ENCODE peak calls at places on chromosomes 1 and 21, in ten cellular contexts. Q, C, R, P, I, V, F, L, D and Y are unnamed samples. For H3K9me3, the result is how much of the 10 kb centered on the place peaks cover.

GRCh38 chr1:98817830-98818229 is 156.3 kb downstream of the SNX7 start:
- DNase-seq in Q (no peak), C (no peak), R (no peak), P (no peak), I (no peak), V (no peak), F (no peak), L (no peak), D (no peak), Y (no peak)

GRCh38 chr1:32112800-32113375 is 5.0 kb downstream of the KPNA6 start:
- DNase-seq in Q (no peak), C (no peak), R (no peak), P (no peak), I (no peak), V (no peak), F (no peak), L (no peak), D (no peak), Y (no peak)

GRCh38 chr1:18069903-18070302 is 37.7 kb upstream of the IGSF21 start:
- DNase-seq in Q (no peak), C (no peak), R (no peak), P (no peak), I (no peak), V (no peak), F (no peak), L (no peak), D (no peak), Y (no peak)

GRCh38 chr1:6465461-6466005 is 440 bp downstream of the TNFRSF25 start:
- DNase-seq in Q (no peak), C (no peak), R (no peak), P (no peak), I (no peak), V (no peak), F (no peak), L (no peak), D (no peak), Y (peak)

GRCh38 chr1:160675641-160676410 is 29.0 kb upstream of the SLAMF1 start:
- DNase-seq in Q (peak), C (peak), R (peak), P (peak), I (peak), V (no peak), F (peak), L (peak), D (peak), Y (peak)

GRCh38 chr1:91045284-91045683 is 23.4 kb upstream of the ZNF644 start:
- DNase-seq in Q (no peak), C (no peak), R (no peak), P (no peak), I (no peak), V (no peak), F (no peak), L (no peak), D (no peak), Y (no peak)

GRCh38 chr21:40754466-40754865 is 92.5 kb downstream of the DSCAM start:
- DNase-seq in Q (no peak), C (no peak), R (no peak), P (no peak), I (no peak), V (no peak), F (no peak), L (no peak), D (no peak), Y (no peak)

GRCh38 chr1:243946946-243947345 is 96.9 kb upstream of the AKT3 start:
- DNase-seq in Q (no peak), C (peak), R (no peak), P (no peak), I (peak), V (no peak), F (peak), L (peak), D (no peak), Y (peak)

GRCh38 chr21:39676054-39676771 is 63.5 kb downstream of the B3GALT5 start:
- DNase-seq in Q (peak), C (no peak), R (peak), P (no peak), I (no peak), V (no peak), F (no peak), L (no peak), D (no peak), Y (no peak)

GRCh38 chr1:27111771-27112573 is 43.0 kb downstream of the SLC9A1 start:
- DNase-seq in Q (peak), C (peak), R (peak), P (peak), I (peak), V (peak), F (no peak), L (no peak), D (peak), Y (peak)

GRCh38 chr1:67746299-67746698 is 61.3 kb downstream of the GADD45A start:
- DNase-seq in Q (no peak), C (peak), R (no peak), P (peak), I (peak), V (no peak), F (peak), L (no peak), D (no peak), Y (no peak)

GRCh38 chr1:5955479-5955977 is 36.7 kb downstream of the NPHP4 start:
- DNase-seq in Q (no peak), C (no peak), R (no peak), P (no peak), I (no peak), V (no peak), F (no peak), L (no peak), D (no peak), Y (no peak)

GRCh38 chr1:212567676-212568075 is 40.9 kb upstream of the ATF3 start:
- DNase-seq in Q (no peak), C (no peak), R (no peak), P (no peak), I (no peak), V (no peak), F (no peak), L (no peak), D (no peak), Y (no peak)

GRCh38 chr1:15304708-15305326 is 57.8 kb downstream of the FHAD1 start:
- DNase-seq in Q (peak), C (peak), R (no peak), P (peak), I (peak), V (no peak), F (peak), L (peak), D (no peak), Y (peak)

GRCh38 chr1:71587961-71588360 is 507.1 kb upstream of the ZRANB2 start:
- DNase-seq in Q (peak), C (no peak), R (no peak), P (no peak), I (peak), V (no peak), F (peak), L (no peak), D (no peak), Y (no peak)

DNA sequence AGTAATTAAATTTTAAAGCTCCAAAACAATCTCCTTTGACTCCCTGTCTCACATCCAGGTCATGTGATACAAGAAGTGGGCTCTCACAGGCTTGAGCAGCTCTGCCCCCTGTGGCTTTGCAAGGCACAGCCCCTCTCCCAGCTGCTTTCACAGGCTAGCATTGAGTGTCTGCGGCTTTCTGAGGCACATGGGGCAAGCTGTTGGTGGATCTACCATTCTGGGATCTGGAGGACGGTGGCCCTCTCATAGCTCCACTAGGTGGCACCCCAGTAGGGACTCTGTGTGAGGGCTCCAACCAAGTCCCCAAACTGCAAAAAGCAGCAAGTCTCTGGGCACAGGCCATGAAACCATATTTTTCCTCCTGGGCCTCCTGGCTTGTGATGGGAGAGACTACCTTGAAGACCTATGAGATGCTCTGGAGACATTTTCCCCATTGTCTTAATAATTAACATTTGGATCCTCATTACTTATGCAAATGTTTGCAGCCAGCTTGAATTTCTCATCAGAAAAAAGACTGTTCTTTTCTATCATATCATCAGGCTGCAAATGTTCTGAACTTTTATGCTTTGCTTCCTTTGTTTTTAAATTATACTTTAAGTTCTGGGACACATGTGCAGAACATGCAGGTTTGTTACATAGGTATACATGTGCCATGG is 554.1 kb upstream of the OLFM3 start:
- DNase-seq in Q (peak), C (peak), R (no peak), P (no peak), I (peak), V (no peak), F (peak), L (peak), D (no peak), Y (no peak)
- H3K9me3 ChIP-seq in Q (under half), C (under half), R (under half), P (under half), I (under half), V (under half), F (under half), L (under half), D (under half), Y (under half)

DNA sequence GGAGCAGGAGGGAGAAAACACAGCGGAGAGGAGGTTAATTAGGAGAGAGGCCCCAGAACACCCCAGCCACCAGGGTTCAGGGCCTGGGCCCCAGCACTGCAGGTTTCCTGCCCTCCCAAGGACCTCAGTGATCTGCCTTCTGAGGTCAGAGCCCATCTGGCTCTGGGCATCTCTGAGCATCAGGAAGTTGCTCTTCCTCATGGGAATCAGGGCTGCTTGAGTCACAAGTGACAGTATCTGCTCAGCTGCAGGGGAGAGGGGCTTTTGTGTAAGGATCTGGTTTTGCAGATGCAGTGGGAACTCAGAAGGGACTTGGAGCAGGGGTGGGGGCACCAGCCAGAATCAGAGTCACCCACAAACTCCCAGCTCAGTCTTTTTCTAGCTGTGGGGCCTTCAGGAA is 472.1 kb downstream of the PTPRU start:
- DNase-seq in Q (no peak), C (no peak), R (no peak), P (no peak), I (no peak), V (no peak), F (no peak), L (no peak), D (no peak), Y (no peak)
- H3K9me3 ChIP-seq in Q (under half), C (under half), R (under half), P (under half), I (under half), V (under half), F (under half), L (under half), D (under half), Y (under half)

DNA sequence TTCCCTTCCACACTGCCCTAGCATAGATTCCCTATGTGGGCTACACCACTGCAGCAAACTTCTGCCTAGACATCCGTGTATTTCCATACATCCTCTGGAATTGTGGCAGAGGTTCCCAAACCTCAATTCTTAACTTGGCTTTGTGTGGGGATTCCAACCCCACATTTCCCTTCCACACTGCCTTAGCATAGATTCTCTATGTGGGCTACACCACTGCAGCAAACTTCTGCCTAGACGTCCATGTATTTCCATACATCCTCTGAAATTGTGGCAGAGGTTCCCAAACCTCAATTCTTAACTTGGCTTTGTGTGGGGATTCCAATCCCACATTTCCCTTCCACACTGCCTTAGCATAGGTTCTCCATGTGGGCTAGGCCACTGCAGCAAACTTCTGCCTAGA is 31.4 kb downstream of the ZNF670 start:
- DNase-seq in Q (no peak), C (no peak), R (no peak), P (no peak), I (no peak), V (no peak), F (no peak), L (no peak), D (no peak), Y (no peak)
- H3K9me3 ChIP-seq in Q (under half), C (half or more), R (under half), P (under half), I (under half), V (under half), F (under half), L (half or more), D (under half), Y (under half)

GRCh38 chr1:2821373-2821955 is 20.0 kb upstream of the TTC34 start:
- DNase-seq in Q (no peak), C (no peak), R (no peak), P (no peak), I (no peak), V (no peak), F (no peak), L (no peak), D (no peak), Y (no peak)

GRCh38 chr1:2823921-2824660 is 22.6 kb upstream of the TTC34 start:
- DNase-seq in Q (no peak), C (no peak), R (no peak), P (no peak), I (no peak), V (no peak), F (no peak), L (no peak), D (no peak), Y (no peak)

GRCh38 chr1:2822621-2823145 is 21.2 kb upstream of the TTC34 start:
- DNase-seq in Q (no peak), C (no peak), R (no peak), P (no peak), I (no peak), V (no peak), F (no peak), L (no peak), D (no peak), Y (no peak)

GRCh38 chr1:2820731-2821372 is 19.4 kb upstream of the TTC34 start:
- DNase-seq in Q (no peak), C (no peak), R (no peak), P (no peak), I (no peak), V (no peak), F (no peak), L (no peak), D (no peak), Y (no peak)

DNA sequence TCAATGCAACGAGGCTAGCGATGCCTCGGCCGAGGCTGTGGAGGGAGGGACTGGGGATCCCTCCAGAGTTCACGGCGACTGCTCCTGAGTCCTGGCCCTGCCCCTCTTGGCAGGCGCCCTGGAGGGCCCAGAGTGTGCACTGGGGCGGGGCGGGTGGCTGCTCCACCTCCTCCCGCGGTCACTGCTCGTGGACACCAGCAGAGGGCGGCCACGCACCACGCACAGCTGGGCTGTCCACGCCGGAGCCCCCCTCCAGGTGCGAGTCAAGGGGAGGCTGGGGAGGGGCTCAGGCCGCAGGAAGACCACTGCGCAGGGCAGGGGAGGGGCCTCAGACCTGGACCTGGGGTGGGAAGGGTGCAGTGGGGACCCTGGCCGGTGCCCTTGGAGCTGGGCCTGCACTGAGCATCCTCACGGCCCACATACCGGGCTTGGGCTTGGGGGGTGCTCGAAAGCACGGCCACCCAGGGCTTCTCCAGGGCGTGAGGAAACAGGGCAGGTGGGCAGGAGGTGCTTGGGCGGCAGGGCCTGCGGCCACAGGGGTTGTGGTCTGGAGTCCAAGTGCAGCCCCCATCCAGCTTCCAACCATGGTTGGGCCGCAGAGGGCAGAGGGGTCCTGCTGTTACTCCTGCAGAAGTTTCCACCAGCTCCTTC is 20.6 kb upstream of the TTC34 start:
- DNase-seq in Q (no peak), C (no peak), R (no peak), P (peak), I (no peak), V (no peak), F (peak), L (no peak), D (no peak), Y (no peak)
- H3K9me3 ChIP-seq in Q (under half), C (under half), R (under half), P (under half), I (under half), V (under half), F (under half), L (half or more), D (under half), Y (under half)

DNA sequence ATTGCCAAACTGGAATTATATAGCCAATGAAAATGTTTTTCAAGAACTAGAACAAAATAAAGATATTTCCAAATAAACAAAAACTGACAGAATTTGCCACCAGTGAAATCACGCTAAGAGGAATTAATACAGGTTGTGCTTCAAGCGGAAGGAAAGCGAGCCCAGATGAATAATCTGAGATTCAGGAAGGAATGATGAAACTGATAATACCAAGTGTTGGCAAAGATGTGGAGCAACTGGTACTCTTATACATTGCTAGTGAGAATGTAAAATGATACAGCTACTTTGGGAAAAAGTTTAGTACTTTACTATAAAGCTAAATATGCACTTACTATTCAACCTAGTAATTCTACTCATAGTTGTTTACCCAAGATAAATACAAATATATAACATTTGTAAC is 30.8 kb upstream of the GUCA2B start:
- DNase-seq in Q (no peak), C (no peak), R (no peak), P (no peak), I (no peak), V (no peak), F (no peak), L (no peak), D (no peak), Y (no peak)
- H3K9me3 ChIP-seq in Q (under half), C (under half), R (under half), P (under half), I (under half), V (under half), F (under half), L (under half), D (under half), Y (under half)

GRCh38 chr21:16815228-16815627 is 697.6 kb upstream of the CXADR start:
- DNase-seq in Q (no peak), C (no peak), R (no peak), P (no peak), I (no peak), V (no peak), F (no peak), L (no peak), D (no peak), Y (no peak)

DNA sequence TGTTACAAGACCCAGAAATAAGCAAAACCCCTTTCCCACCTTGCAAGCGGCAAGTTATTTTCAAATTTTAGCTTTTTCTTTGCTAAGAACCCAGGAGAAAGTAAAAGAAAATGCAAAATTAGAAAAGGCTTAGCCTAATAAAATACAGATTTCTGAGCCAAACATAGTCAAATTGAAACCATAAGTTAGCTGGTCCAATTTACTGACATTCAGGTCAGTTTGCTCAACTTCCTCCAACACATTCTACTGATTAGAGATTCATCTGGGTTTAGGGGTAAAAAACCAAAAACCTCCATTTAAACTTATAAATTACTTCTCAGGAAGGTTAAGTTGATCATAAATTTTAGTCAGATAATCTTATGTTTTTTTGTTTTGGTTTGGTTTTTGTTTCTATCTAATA is 701.8 kb upstream of the CXADR start:
- DNase-seq in Q (no peak), C (no peak), R (no peak), P (no peak), I (no peak), V (no peak), F (no peak), L (no peak), D (no peak), Y (no peak)
- H3K9me3 ChIP-seq in Q (under half), C (under half), R (under half), P (under half), I (under half), V (under half), F (under half), L (under half), D (under half), Y (under half)